ENCODE peak calls at places on chromosomes 12 and 14, in nine cellular contexts. W is stimulated activated CD4-positive, alpha-beta T cell treated with anti-CD3 and anti-CD28 coated beads, Interleukin-1b, Interleukin-23, amount 100 ng/mL, for 1 hour; C is psoas muscle; R is skeletal muscle cell; Y is cerebellum; H is activated T-helper 1 cell treated with anti-CD3 and anti-CD28 coated beads, Interleukin-2, amount 50 U/mL, for 16 hours; E is hepatic stellate cell; U is HEK293T; Q is glutamatergic neuron. D is an unnamed sample.

GRCh38 chr14:101457177-101457935 is 103.9 kb upstream of the DIO3 start:
- DNase-seq in H (no peak), U (no peak), Q (no peak), Y (no peak), E (no peak), W (no peak), C (no peak), R (no peak), D (no peak)

GRCh38 chr14:65225299-65226159 is 123.2 kb upstream of the MAX start:
- DNase-seq in E (no peak), Q (no peak), U (no peak), W (no peak), Y (no peak), C (no peak), H (no peak), R (no peak), D (no peak)

GRCh38 chr12:53659011-53659551 is 16.8 kb downstream of the ATP5MC2 start:
- DNase-seq in H (no peak), Q (no peak), W (no peak), U (no peak), Y (no peak), C (no peak), R (peak), E (peak), D (peak)

GRCh38 chr14:92962031-92962830 is 39.3 kb downstream of the CHGA start:
- DNase-seq in W (no peak), C (peak), H (no peak), R (no peak), E (no peak), Q (no peak), U (no peak), Y (no peak), D (no peak)

GRCh38 chr12:58419905-58420304 is 478.5 kb downstream of the ATP23 start:
- DNase-seq in U (no peak), C (no peak), Y (no peak), W (no peak), E (no peak), Q (no peak), H (no peak), R (no peak), D (no peak)

GRCh38 chr12:57996520-57996919 is 55.2 kb downstream of the ATP23 start:
- DNase-seq in R (no peak), U (no peak), C (no peak), Q (no peak), W (no peak), H (no peak), E (no peak), Y (no peak), D (no peak)

GRCh38 chr14:44988694-44989093 is 26.7 kb downstream of the TOGARAM1 start:
- DNase-seq in W (no peak), U (no peak), Q (peak), H (no peak), Y (peak), R (no peak), E (no peak), C (no peak), D (peak)

GRCh38 chr12:132375747-132376463 is 46.5 kb upstream of the GALNT9 start:
- DNase-seq in E (no peak), W (no peak), Y (no peak), H (no peak), C (no peak), R (no peak), Q (peak), U (no peak), D (no peak)

GRCh38 chr14:75673345-75673744 is 12.3 kb downstream of the TTLL5 start:
- DNase-seq in R (no peak), H (no peak), U (no peak), Y (no peak), E (no peak), W (no peak), C (no peak), Q (no peak), D (no peak)

GRCh38 chr14:64200170-64200569 is 94.0 kb downstream of the ESR2 start:
- DNase-seq in C (no peak), W (no peak), Y (no peak), U (no peak), Q (peak), E (no peak), R (no peak), H (no peak), D (no peak)

GRCh38 chr14:27411021-27411420 is 813.2 kb upstream of the NOVA1 start:
- DNase-seq in Y (no peak), R (no peak), C (no peak), W (no peak), Q (no peak), U (no peak), H (no peak), E (no peak), D (no peak)

GRCh38 chr12:176321-177181 is 37.4 kb downstream of the SLC6A12 start:
- DNase-seq in H (no peak), Y (peak), C (no peak), U (no peak), E (peak), Q (peak), R (no peak), W (no peak), D (no peak)

GRCh38 chr14:32028599-32028998 is 48.5 kb upstream of the ARHGAP5 start:
- DNase-seq in C (no peak), E (no peak), Y (no peak), H (no peak), W (no peak), Q (no peak), U (no peak), R (peak), D (peak)

GRCh38 chr14:61025239-61026223 is 44.5 kb downstream of the SLC38A6 start:
- DNase-seq in Q (peak), U (peak), R (no peak), W (no peak), C (peak), Y (peak), H (peak), E (peak), D (peak)

GRCh38 chr12:89135976-89136634 is 216.2 kb downstream of the DUSP6 start:
- DNase-seq in R (no peak), Q (no peak), W (no peak), Y (no peak), H (no peak), U (no peak), E (peak), C (no peak), D (no peak)

GRCh38 chr14:102182190-102182589 is 42.5 kb downstream of the WDR20 start:
- DNase-seq in E (no peak), U (no peak), C (no peak), Y (no peak), H (no peak), R (peak), W (no peak), Q (no peak), D (no peak)

GRCh38 chr14:51604078-51604477 is 47.6 kb upstream of the FRMD6 start:
- DNase-seq in W (no peak), E (peak), Q (no peak), H (no peak), Y (no peak), R (peak), C (no peak), U (no peak), D (no peak)

GRCh38 chr12:80472241-80472640 is 28.2 kb downstream of the PTPRQ start:
- DNase-seq in C (no peak), E (no peak), Q (no peak), H (no peak), Y (no peak), W (no peak), U (no peak), R (no peak), D (no peak)

GRCh38 chr12:51383281-51383905 is 7.8 kb downstream of the GALNT6 start:
- DNase-seq in C (no peak), H (no peak), U (no peak), E (no peak), W (no peak), R (no peak), Q (no peak), Y (no peak), D (no peak)

GRCh38 chr12:26097046-26097878 is 27.6 kb downstream of the BHLHE41 start:
- DNase-seq in E (peak), C (peak), U (peak), H (peak), W (peak), R (no peak), Y (peak), Q (peak), D (peak)

GRCh38 chr12:80939231-80939950 is 1.7 kb upstream of the LIN7A start:
- DNase-seq in U (no peak), Q (no peak), E (no peak), C (no peak), W (no peak), Y (no peak), H (no peak), R (peak), D (no peak)

GRCh38 chr12:131223791-131224567 is 270.3 kb downstream of the ADGRD1 start:
- DNase-seq in Y (no peak), R (no peak), U (peak), W (no peak), C (no peak), H (no peak), E (no peak), Q (no peak), D (no peak)

GRCh38 chr14:59337151-59337611 is 128.0 kb downstream of the GPR135 start:
- DNase-seq in U (no peak), Q (no peak), W (no peak), C (peak), Y (peak), H (no peak), R (peak), E (no peak), D (no peak)

GRCh38 chr12:121038861-121039654 is at the start of gene OASL:
- DNase-seq in H (peak), W (no peak), Q (no peak), E (no peak), U (no peak), C (no peak), R (peak), Y (no peak), D (no peak)

GRCh38 chr12:46438719-46439319 is 66.2 kb upstream of the SLC38A2 start:
- DNase-seq in R (no peak), C (no peak), U (no peak), W (no peak), H (no peak), E (no peak), Y (no peak), Q (no peak), D (no peak)

GRCh38 chr12:52913424-52913821 is 8.5 kb upstream of the KRT8 start:
- DNase-seq in W (no peak), U (no peak), H (no peak), E (no peak), Y (no peak), C (no peak), R (no peak), Q (no peak), D (peak)